ENCODE peak calls at places on chromosomes 2 and 18, in seven cellular contexts. Y is K562, E is fibroblast of villous mesenchyme, L is H7, J is mesenchymal stem cell, G is HCT116, B is dorsolateral prefrontal cortex. Q is an unnamed sample.
A peak's percentile ranks its signal among the peaks of the same experiment; 100 is the strongest.

GRCh38 chr2:60553992-60554648 is 666 bp upstream of the BCL11A start:
- DNase-seq in J (peak; percentile 40), L (peak; percentile 74), G (no peak), Y (no peak), E (no peak), B (no peak), Q (peak; percentile 45)

GRCh38 chr2:42791606-42792005 is 777 bp downstream of the HAAO start:
- DNase-seq in G (no peak), E (no peak), B (no peak), J (no peak), L (no peak), Y (no peak), Q (no peak)

GRCh38 chr2:80560298-80560697 is 255.7 kb upstream of the LRRTM1 start:
- DNase-seq in E (no peak), L (no peak), Y (no peak), B (no peak), G (no peak), J (peak; percentile 23), Q (no peak)

GRCh38 chr18:3454365-3455089 is 4.6 kb downstream of the TGIF1 start:
- DNase-seq in L (peak; percentile 63), Y (peak; percentile 75), J (peak; percentile 79), G (no peak), E (peak; percentile 85), B (no peak), Q (peak; percentile 40)

GRCh38 chr2:20589975-20590703 is 60.8 kb downstream of the HS1BP3 start:
- DNase-seq in E (no peak), B (peak; percentile 0), L (no peak), G (no peak), J (no peak), Y (no peak), Q (no peak)

GRCh38 chr2:71453404-71454220 is at the start of gene DYSF:
- DNase-seq in L (peak; percentile 89), B (no peak), J (peak; percentile 37), Y (peak; percentile 88), E (peak; percentile 14), G (no peak), Q (no peak)

GRCh38 chr2:191226196-191226595 is 19.0 kb upstream of the MYO1B start:
- DNase-seq in J (no peak), B (no peak), E (peak; percentile 45), Y (no peak), G (no peak), L (no peak), Q (no peak)

GRCh38 chr2:234135750-234136221 is 85.3 kb downstream of the SPP2 start:
- DNase-seq in E (peak; percentile 72), B (peak; percentile 44), J (peak; percentile 77), L (peak; percentile 84), Y (peak; percentile 36), G (peak; percentile 73), Q (peak; percentile 66)

GRCh38 chr2:176653856-176654443 is 384.7 kb downstream of the MTX2 start:
- DNase-seq in G (peak; percentile 72), E (peak; percentile 73), L (peak; percentile 47), B (peak; percentile 35), J (peak; percentile 69), Y (peak; percentile 54), Q (peak; percentile 78)

GRCh38 chr2:9397201-9397600 is 26.1 kb downstream of the ITGB1BP1 start:
- DNase-seq in G (no peak), Y (no peak), J (no peak), E (no peak), B (no peak), L (no peak), Q (no peak)

GRCh38 chr2:215283221-215283620 is 28.6 kb upstream of the ATIC start:
- DNase-seq in G (no peak), Y (no peak), J (no peak), E (no peak), L (no peak), B (no peak), Q (no peak)

GRCh38 chr2:72081450-72081849 is 66.2 kb downstream of the CYP26B1 start:
- DNase-seq in B (no peak), J (no peak), L (no peak), E (no peak), G (no peak), Y (no peak), Q (no peak)

GRCh38 chr2:237500681-237501424 is 13.8 kb downstream of the MLPH start:
- DNase-seq in Y (peak; percentile 20), E (peak; percentile 99), B (no peak), G (peak; percentile 94), L (no peak), J (peak; percentile 100), Q (no peak)

GRCh38 chr2:22812065-22812680 is 572.8 kb upstream of the KLHL29 start:
- DNase-seq in B (no peak), G (no peak), Y (no peak), J (no peak), L (no peak), E (no peak), Q (no peak)

GRCh38 chr2:70828115-70828514 is 7.5 kb downstream of the CD207 start:
- DNase-seq in E (no peak), B (no peak), Y (no peak), L (peak; percentile 65), J (no peak), G (no peak), Q (no peak)

GRCh38 chr2:48541696-48542389 is 11.9 kb downstream of the STON1 start:
- DNase-seq in G (no peak), J (no peak), B (no peak), Y (no peak), E (no peak), L (no peak), Q (no peak)

GRCh38 chr2:71299507-71299906 is 32.1 kb upstream of the ZNF638 start:
- DNase-seq in G (no peak), L (peak; percentile 28), Y (peak; percentile 33), B (no peak), J (peak; percentile 42), E (peak; percentile 46), Q (peak; percentile 24)

GRCh38 chr18:30175061-30175574 is 867.4 kb downstream of the DSC3 start:
- DNase-seq in E (no peak), Y (no peak), L (no peak), G (no peak), B (no peak), J (no peak), Q (no peak)

GRCh38 chr2:171807130-171807529 is 86.9 kb downstream of the SLC25A12 start:
- DNase-seq in G (peak; percentile 24), J (no peak), E (no peak), L (no peak), B (no peak), Y (peak; percentile 15), Q (no peak)

GRCh38 chr2:101729521-101730190 is 32.1 kb downstream of the MAP4K4 start:
- DNase-seq in E (no peak), J (no peak), Y (no peak), G (no peak), B (no peak), L (no peak), Q (no peak)

GRCh38 chr18:63820694-63821093 is 45.5 kb downstream of the SERPINB7 start:
- DNase-seq in J (no peak), E (no peak), Y (no peak), B (no peak), G (no peak), L (no peak), Q (no peak)

GRCh38 chr18:44036500-44036899 is 644.2 kb upstream of the SETBP1 start:
- DNase-seq in J (no peak), G (no peak), E (no peak), L (peak; percentile 17), Y (no peak), B (peak; percentile 53), Q (no peak)

DNA sequence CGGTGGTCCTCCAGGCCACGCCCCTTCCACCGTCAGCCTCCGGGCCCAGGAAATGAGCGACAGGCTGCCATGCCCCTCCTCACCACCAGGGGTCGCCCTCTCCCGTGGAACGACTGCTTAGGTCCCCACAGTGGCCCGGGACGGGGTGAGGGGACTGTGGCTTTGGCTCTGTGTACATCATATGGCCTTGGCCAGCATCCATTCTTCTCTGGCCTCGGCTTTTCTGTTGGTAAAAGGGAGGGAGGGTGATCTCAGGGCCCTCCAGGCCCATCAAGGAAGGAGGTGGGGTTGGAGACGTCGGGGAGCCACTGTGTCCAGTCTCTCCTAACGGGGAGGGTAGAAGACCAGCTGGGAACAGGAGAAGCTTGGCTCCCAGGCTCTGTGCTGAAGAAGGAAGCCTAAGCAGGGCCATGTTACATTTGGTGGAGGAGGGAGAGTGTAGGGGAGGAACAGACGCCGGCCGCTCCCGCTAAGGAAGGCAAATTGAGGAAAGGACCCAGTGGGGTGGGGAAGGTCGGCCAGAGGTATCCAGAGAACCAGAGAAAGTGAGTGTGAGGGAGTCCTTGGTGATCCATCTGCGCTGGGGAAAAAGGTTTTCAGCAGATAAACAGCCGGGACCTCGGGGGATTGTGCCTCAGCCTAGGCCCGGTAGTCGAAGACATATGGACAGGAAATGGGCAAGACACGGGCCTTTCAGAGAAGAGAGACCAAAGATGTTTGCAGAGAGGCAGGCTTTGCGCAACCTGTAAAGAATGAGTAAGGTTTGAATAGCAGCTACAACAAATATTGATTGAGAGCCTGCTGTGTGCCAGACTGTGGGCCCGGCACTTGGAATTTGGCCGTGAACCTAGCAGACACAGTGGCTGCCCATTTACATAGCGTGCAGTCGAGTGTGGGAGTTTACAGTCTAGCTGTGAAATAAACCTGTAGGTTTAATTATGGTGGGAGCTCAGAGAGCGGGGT is 2.5 kb downstream of the SH2D6 start:
- DNase-seq in B (peak; percentile 94), E (peak; percentile 82), G (no peak), L (peak; percentile 96), Y (peak; percentile 93), J (peak; percentile 78), Q (peak; percentile 87)
- H3K4me3 ChIP-seq in B (peak overlapping the region; percentile 51), E (no peak overlapping the region), G (no peak overlapping the region), L (no peak overlapping the region), Y (no peak overlapping the region), J (peak overlapping the region; percentile 55), Q (no peak overlapping the region)

DNA sequence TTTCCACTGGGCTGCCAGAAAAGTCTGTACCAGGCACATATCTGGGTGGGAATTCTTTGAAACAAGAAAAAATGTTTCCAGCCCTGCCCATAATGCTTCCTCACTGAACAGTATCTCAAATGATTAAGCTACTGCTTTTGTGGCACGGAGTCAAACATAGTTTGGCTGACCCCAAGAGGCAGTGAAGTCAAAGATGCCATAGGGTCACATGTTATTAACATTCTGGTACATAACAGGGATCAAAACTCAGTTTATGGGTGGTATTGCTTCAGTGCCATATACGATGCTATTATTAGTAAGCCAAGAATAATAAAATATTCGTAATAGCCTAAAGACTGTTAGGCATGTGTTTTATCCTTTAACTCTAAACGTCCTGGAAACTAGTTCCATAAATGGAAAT is 112.4 kb downstream of the FEZ2 start:
- DNase-seq in L (no peak), G (no peak), J (peak; percentile 54), Y (no peak), E (peak; percentile 95), B (no peak), Q (no peak)
- H3K4me3 ChIP-seq in L (no peak overlapping the region), G (no peak overlapping the region), J (no peak overlapping the region), Y (no peak overlapping the region), E (no peak overlapping the region), B (no peak overlapping the region), Q (no peak overlapping the region)

GRCh38 chr2:241822264-241822623 is 13.3 kb downstream of the NEU4 start:
- DNase-seq in Y (no peak), L (peak; percentile 52), E (no peak), B (no peak), G (no peak), J (no peak), Q (no peak)
- H3K4me3 ChIP-seq in Y (no peak overlapping the region), L (no peak overlapping the region), E (no peak overlapping the region), B (no peak overlapping the region), G (no peak overlapping the region), J (no peak overlapping the region), Q (no peak overlapping the region)

GRCh38 chr2:241966671-241967070 is 97.1 kb downstream of the RTP5 start:
- DNase-seq in G (no peak), E (no peak), B (no peak), Y (no peak), L (no peak), J (peak; percentile 20), Q (no peak)
- H3K4me3 ChIP-seq in G (no peak overlapping the region), E (no peak overlapping the region), B (no peak overlapping the region), Y (no peak overlapping the region), L (no peak overlapping the region), J (no peak overlapping the region), Q (no peak overlapping the region)

Q was measured in GM12865.